ENCODE peak calls at places on chromosomes 2 and 18, in eight cellular contexts. I is HCT116, R is fibroblast of lung, G is uterus, P is esophagus muscularis mucosa, E is endodermal cell, F is neural progenitor cell, Z is transverse colon. X is an unnamed sample. For H3K36me3, the result is how much of the 10 kb centered on the place peaks cover.

GRCh38 chr2:123468071-123468470 is 557.0 kb upstream of the CNTNAP5 start:
- DNase-seq in I (no peak), R (no peak), G (no peak), P (no peak), E (no peak), F (no peak), Z (no peak), X (no peak)

GRCh38 chr2:101337877-101338276 is 29.4 kb upstream of the RNF149 start:
- DNase-seq in I (no peak), R (peak), G (no peak), P (no peak), E (no peak), F (no peak), Z (no peak), X (no peak)

GRCh38 chr2:206392118-206392517 is 51.2 kb upstream of the ADAM23 start:
- DNase-seq in I (peak), R (peak), G (no peak), P (no peak), E (peak), F (peak), Z (no peak), X (no peak)

GRCh38 chr18:26225022-26225693 is 1.1 kb upstream of the TAF4B start:
- DNase-seq in I (peak), R (no peak), G (no peak), P (no peak), E (peak), F (peak), Z (no peak), X (no peak)

GRCh38 chr2:170905864-170906263 is 23.2 kb upstream of the GORASP2 start:
- DNase-seq in I (no peak), R (no peak), G (no peak), P (no peak), E (peak), F (peak), Z (no peak), X (no peak)

GRCh38 chr2:144671695-144672094 is 151.8 kb upstream of the ZEB2 start:
- DNase-seq in I (no peak), R (peak), G (no peak), P (no peak), E (no peak), F (no peak), Z (no peak), X (no peak)

GRCh38 chr2:208346756-208347155 is 59.8 kb upstream of the PTH2R start:
- DNase-seq in I (no peak), R (no peak), G (no peak), P (no peak), E (no peak), F (no peak), Z (no peak), X (no peak)

GRCh38 chr2:85788603-85789002 is 34.8 kb downstream of the ATOH8 start:
- DNase-seq in I (no peak), R (no peak), G (no peak), P (no peak), E (no peak), F (no peak), Z (no peak), X (no peak)

GRCh38 chr18:35386600-35387366 is 9.6 kb upstream of the ZNF396 start:
- DNase-seq in I (peak), R (peak), G (peak), P (peak), E (peak), F (peak), Z (peak), X (no peak)

GRCh38 chr2:43634604-43635306 is 2.3 kb upstream of the PLEKHH2 start:
- DNase-seq in I (no peak), R (peak), G (no peak), P (no peak), E (no peak), F (no peak), Z (no peak), X (no peak)

GRCh38 chr2:100423631-100424030 is 6.2 kb upstream of the CHST10 start:
- DNase-seq in I (no peak), R (peak), G (no peak), P (peak), E (no peak), F (no peak), Z (no peak), X (no peak)

GRCh38 chr2:111898703-111899514 is 502 bp downstream of the MERTK start:
- DNase-seq in I (no peak), R (peak), G (no peak), P (peak), E (no peak), F (peak), Z (no peak), X (no peak)

GRCh38 chr18:39184176-39184575 is 1618.6 kb upstream of the CELF4 start:
- DNase-seq in I (no peak), R (no peak), G (no peak), P (no peak), E (no peak), F (no peak), Z (no peak), X (no peak)

GRCh38 chr2:230920167-230920566 is 4.9 kb downstream of the GPR55 start:
- DNase-seq in I (no peak), R (no peak), G (no peak), P (no peak), E (peak), F (no peak), Z (peak), X (no peak)

GRCh38 chr2:133326651-133327397 is 241.4 kb downstream of the NCKAP5 start:
- DNase-seq in I (no peak), R (peak), G (no peak), P (no peak), E (no peak), F (peak), Z (no peak), X (no peak)

GRCh38 chr18:78242307-78242643 is 737.3 kb upstream of the SALL3 start:
- DNase-seq in I (no peak), R (no peak), G (peak), P (no peak), E (no peak), F (no peak), Z (peak), X (no peak)

GRCh38 chr2:28401411-28401810 is 8.8 kb downstream of the FOSL2 start:
- DNase-seq in I (no peak), R (no peak), G (no peak), P (no peak), E (no peak), F (no peak), Z (no peak), X (no peak)

GRCh38 chr2:61367177-61367576 is 103.7 kb downstream of the USP34 start:
- DNase-seq in I (no peak), R (no peak), G (no peak), P (no peak), E (no peak), F (no peak), Z (no peak), X (no peak)

GRCh38 chr2:61368687-61369665 is 101.9 kb downstream of the USP34 start:
- DNase-seq in I (no peak), R (peak), G (no peak), P (no peak), E (no peak), F (no peak), Z (no peak), X (no peak)

GRCh38 chr2:61376211-61376610 is 94.7 kb downstream of the USP34 start:
- DNase-seq in I (no peak), R (no peak), G (no peak), P (no peak), E (no peak), F (no peak), Z (no peak), X (no peak)

GRCh38 chr2:61371027-61371426 is 99.9 kb downstream of the USP34 start:
- DNase-seq in I (no peak), R (peak), G (no peak), P (no peak), E (no peak), F (no peak), Z (no peak), X (no peak)
- H3K36me3 ChIP-seq in I (under half), R (under half), G (under half), P (under half), E (half or more), F (under half), Z (under half), X (under half)

GRCh38 chr2:233185963-233186362 is 65.5 kb upstream of the ATG16L1 start:
- DNase-seq in I (no peak), R (no peak), G (no peak), P (no peak), E (no peak), F (no peak), Z (no peak), X (no peak)
- H3K36me3 ChIP-seq in I (under half), R (under half), G (under half), P (under half), E (under half), F (under half), Z (under half), X (under half)

GRCh38 chr18:8831531-8831930 is 126.2 kb downstream of the MTCL1 start:
- DNase-seq in I (no peak), R (no peak), G (no peak), P (no peak), E (no peak), F (no peak), Z (no peak), X (no peak)

GRCh38 chr18:8833480-8833879 is 128.1 kb downstream of the MTCL1 start:
- DNase-seq in I (no peak), R (no peak), G (no peak), P (no peak), E (no peak), F (no peak), Z (no peak), X (no peak)

GRCh38 chr18:8828798-8829197 is 123.4 kb downstream of the MTCL1 start:
- DNase-seq in I (no peak), R (no peak), G (no peak), P (no peak), E (no peak), F (no peak), Z (no peak), X (no peak)

GRCh38 chr18:8828300-8828699 is 122.9 kb downstream of the MTCL1 start:
- DNase-seq in I (no peak), R (no peak), G (no peak), P (no peak), E (no peak), F (no peak), Z (no peak), X (no peak)

DNA sequence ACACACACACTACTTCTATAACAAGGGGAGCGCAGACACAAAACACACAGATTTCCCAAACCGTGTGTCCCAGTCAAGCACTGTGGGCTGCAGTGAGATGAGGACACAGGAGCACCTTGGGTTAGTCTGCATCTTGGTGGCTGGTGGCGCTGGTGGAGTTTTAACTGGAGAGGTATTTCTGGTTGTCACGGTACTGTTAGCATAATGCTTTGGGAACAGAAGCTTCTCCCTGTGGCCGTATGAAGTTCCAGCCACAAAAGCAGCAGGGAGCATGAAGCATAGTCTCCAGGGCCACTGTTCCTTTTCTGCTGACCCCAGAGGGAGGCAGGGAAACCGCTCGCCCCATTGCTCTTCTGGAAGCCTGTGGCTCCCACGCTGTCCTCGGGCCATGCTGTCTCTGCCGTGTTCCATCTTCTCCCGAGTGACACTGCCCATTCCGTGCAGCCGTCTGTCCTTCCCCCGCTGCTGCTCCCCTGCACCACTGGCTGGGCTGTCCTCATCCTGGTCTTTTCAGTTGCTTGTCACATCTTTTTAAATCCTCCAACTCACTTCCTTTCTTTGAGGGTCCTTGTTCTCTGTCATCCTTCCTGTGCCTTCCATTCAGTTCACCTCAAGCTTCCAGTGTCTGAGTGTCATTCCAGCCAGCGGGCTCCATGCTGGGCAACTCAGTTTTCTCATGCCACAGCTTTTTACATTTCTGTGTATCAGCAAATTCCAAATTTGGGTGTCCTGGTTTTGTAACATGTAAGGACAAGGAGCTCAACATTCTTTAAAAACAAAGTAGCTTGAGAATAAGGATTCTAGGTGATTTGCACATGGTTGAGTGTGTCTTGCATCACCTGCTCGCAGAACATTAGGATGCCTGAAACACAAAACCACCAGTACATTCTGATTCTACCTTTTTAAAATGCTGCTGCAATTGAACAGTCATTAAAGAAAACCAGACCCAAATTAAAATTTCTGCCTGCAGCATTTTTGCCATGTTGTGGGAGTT is 125.0 kb downstream of the MTCL1 start:
- DNase-seq in I (no peak), R (no peak), G (no peak), P (no peak), E (no peak), F (no peak), Z (no peak), X (no peak)
- H3K36me3 ChIP-seq in I (under half), R (under half), G (under half), P (under half), E (under half), F (under half), Z (under half), X (under half)

DNA sequence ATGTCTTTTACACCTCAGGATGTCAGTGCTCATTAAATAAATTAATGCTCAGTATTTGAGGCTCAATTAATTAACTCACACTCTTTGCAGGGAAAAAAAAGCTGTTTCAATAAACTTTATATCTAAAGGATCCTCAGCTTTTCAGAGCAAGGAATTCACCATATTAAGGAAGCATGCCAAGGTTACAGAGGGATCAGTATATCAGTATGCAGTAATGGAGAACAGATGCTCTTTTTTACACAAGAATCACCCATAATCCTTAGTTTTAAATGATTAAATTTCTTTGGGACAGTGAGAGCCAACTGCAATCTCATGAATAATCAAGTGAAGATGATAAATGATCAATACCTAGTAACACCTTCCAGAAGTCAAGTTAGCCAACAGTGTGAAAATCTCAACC is 14.9 kb upstream of the LCT start:
- DNase-seq in I (no peak), R (no peak), G (no peak), P (no peak), E (no peak), F (no peak), Z (no peak), X (no peak)
- H3K36me3 ChIP-seq in I (under half), R (under half), G (under half), P (under half), E (half or more), F (under half), Z (under half), X (under half)

GRCh38 chr2:38464971-38465788 is 88.1 kb upstream of the ATL2 start:
- DNase-seq in I (no peak), R (no peak), G (no peak), P (no peak), E (peak), F (no peak), Z (no peak), X (no peak)
- H3K36me3 ChIP-seq in I (under half), R (under half), G (under half), P (under half), E (under half), F (under half), Z (under half), X (under half)

DNA sequence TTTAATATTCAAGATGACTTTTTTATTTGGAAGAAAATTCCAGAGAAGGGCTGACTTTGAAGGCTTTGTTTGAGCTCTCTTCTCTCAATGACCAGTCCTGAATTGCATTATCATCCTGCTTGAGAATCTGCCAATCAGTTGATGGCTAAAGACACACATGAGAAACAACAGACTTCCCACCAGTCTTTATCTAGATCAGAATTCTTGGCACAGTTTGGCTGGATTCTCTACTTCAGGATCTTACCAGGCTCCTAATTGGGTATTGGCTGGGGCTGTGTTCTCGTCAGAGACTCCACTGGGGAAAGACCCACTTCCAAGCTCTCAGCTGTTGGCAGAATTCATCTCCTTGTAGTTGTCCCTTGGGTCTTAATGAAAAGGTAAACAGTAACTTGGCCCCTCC is 86.0 kb downstream of the WDSUB1 start:
- DNase-seq in I (no peak), R (peak), G (no peak), P (no peak), E (no peak), F (no peak), Z (no peak), X (no peak)
- H3K36me3 ChIP-seq in I (under half), R (under half), G (under half), P (under half), E (half or more), F (under half), Z (under half), X (under half)

GRCh38 chr2:159366538-159366937 is 80.0 kb upstream of the WDSUB1 start:
- DNase-seq in I (no peak), R (no peak), G (no peak), P (no peak), E (no peak), F (no peak), Z (no peak), X (no peak)

GRCh38 chr2:159375241-159375640 is 88.7 kb upstream of the WDSUB1 start:
- DNase-seq in I (no peak), R (no peak), G (no peak), P (no peak), E (no peak), F (no peak), Z (no peak), X (no peak)

DNA sequence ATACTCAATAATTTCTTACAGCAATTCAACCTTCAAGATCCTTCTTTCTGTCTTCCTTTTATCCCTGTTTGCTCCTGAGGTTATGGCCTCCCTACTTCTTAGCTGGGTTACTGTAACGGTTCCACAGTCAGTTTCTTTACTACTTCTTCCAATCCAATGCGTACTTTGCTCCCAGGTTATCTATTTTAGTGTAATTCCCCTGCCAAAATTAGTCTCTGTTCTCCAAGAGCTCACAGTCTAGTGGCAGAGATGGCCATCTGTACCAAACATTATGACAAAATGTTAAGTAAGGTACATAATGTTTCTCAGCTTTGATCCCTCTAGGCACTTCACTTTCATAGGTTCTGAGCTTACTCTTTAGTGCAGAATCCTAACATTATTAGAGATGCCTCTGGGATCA is 85.0 kb upstream of the WDSUB1 start:
- DNase-seq in I (no peak), R (no peak), G (no peak), P (no peak), E (no peak), F (no peak), Z (no peak), X (no peak)
- H3K36me3 ChIP-seq in I (under half), R (under half), G (under half), P (under half), E (half or more), F (under half), Z (under half), X (under half)

GRCh38 chr2:241070361-241070760 is 31.7 kb downstream of the MTERF4 start:
- DNase-seq in I (no peak), R (no peak), G (no peak), P (no peak), E (no peak), F (no peak), Z (no peak), X (no peak)
- H3K36me3 ChIP-seq in I (under half), R (under half), G (under half), P (under half), E (under half), F (under half), Z (under half), X (half or more)

GRCh38 chr2:241561811-241562210 is 3.3 kb downstream of the BOK start:
- DNase-seq in I (no peak), R (peak), G (peak), P (no peak), E (peak), F (no peak), Z (peak), X (peak)
- H3K36me3 ChIP-seq in I (under half), R (under half), G (under half), P (under half), E (under half), F (under half), Z (under half), X (under half)